ENCODE peak calls at places on chromosomes 3 and 15, in five cellular contexts. U is left ventricle myocardium inferior, A is stomach, C is left lung, J is heart right ventricle. H is an unnamed sample. For H3K36me3, the result is how much of the 10 kb centered on the place peaks cover.

GRCh38 chr3:102356506-102356905 is 78.3 kb upstream of the ZPLD1 start:
- DNase-seq in U (no peak), C (no peak), A (no peak), J (no peak), H (no peak)

GRCh38 chr15:29795610-29796009 is 26.7 kb downstream of the TJP1 start:
- DNase-seq in U (no peak), A (no peak), J (no peak), C (no peak), H (no peak)

GRCh38 chr15:84888639-84889038 is 4.2 kb downstream of the SLC28A1 start:
- DNase-seq in U (no peak), J (no peak), C (no peak), A (no peak), H (no peak)

GRCh38 chr3:87359025-87359424 is 82.6 kb upstream of the POU1F1 start:
- DNase-seq in A (no peak), J (no peak), C (no peak), U (no peak), H (no peak)

GRCh38 chr3:184417619-184418327 is 37.9 kb downstream of the CHRD start:
- DNase-seq in U (peak), C (peak), A (peak), J (peak), H (no peak)

GRCh38 chr15:98727115-98728040 is 79.0 kb downstream of the IGF1R start:
- DNase-seq in U (peak), A (peak), C (peak), J (peak), H (peak)

GRCh38 chr3:179760944-179761343 is 108.1 kb downstream of the USP13 start:
- DNase-seq in C (no peak), A (no peak), J (no peak), U (no peak), H (no peak)

GRCh38 chr15:101305820-101306255 is 10.8 kb upstream of the SNRPA1 start:
- DNase-seq in C (no peak), A (no peak), J (no peak), U (no peak), H (no peak)

GRCh38 chr3:196214783-196215441 is 1.4 kb upstream of the SLC51A start:
- DNase-seq in A (no peak), J (no peak), C (no peak), U (no peak), H (no peak)

GRCh38 chr15:78004919-78005634 is 72.4 kb downstream of the TBC1D2B start:
- DNase-seq in J (peak), U (peak), C (peak), A (peak), H (no peak)

GRCh38 chr15:45114076-45114750 is at the start of the genes DUOX2 and DUOXA2:
- DNase-seq in U (no peak), J (no peak), C (peak), A (peak), H (no peak)

GRCh38 chr3:193452338-193452737 is 73.8 kb upstream of the ATP13A5 start:
- DNase-seq in C (no peak), A (no peak), U (no peak), J (no peak), H (no peak)

GRCh38 chr3:18872466-18872865 is 275.8 kb upstream of the KCNH8 start:
- DNase-seq in J (no peak), C (no peak), A (no peak), U (no peak), H (no peak)

GRCh38 chr3:31226331-31226730 is 306.4 kb upstream of the STT3B start:
- DNase-seq in A (no peak), U (no peak), C (no peak), J (no peak), H (no peak)

GRCh38 chr15:79316864-79317263 is 6.0 kb downstream of the TMED3 start:
- DNase-seq in J (no peak), C (no peak), U (no peak), A (no peak), H (no peak)

GRCh38 chr3:126552688-126553283 is 5.9 kb downstream of the C3orf22 start:
- DNase-seq in J (no peak), A (peak), U (no peak), C (peak), H (no peak)

GRCh38 chr3:127865941-127866340 is 43.6 kb upstream of the MGLL start:
- DNase-seq in A (no peak), C (no peak), U (no peak), J (no peak), H (no peak)

GRCh38 chr3:120683671-120684301 is 1.7 kb upstream of the HGD start:
- DNase-seq in A (no peak), C (no peak), U (no peak), J (no peak), H (no peak)

GRCh38 chr15:98728107-98728810 is 79.9 kb downstream of the IGF1R start:
- DNase-seq in U (no peak), J (no peak), C (no peak), A (no peak), H (no peak)

GRCh38 chr15:79265167-79265566 is 17.4 kb upstream of the ANKRD34C start:
- DNase-seq in A (peak), U (no peak), J (no peak), C (no peak), H (no peak)

GRCh38 chr15:77393471-77393840 is 26.4 kb downstream of the PEAK1 start:
- DNase-seq in C (no peak), U (no peak), J (no peak), A (no peak), H (no peak)

GRCh38 chr3:38968403-38968802 is 83.3 kb downstream of the SCN11A start:
- DNase-seq in C (no peak), U (no peak), A (no peak), J (no peak), H (no peak)

GRCh38 chr15:65333441-65333820 is 29.0 kb downstream of the RNU5B-1 start:
- DNase-seq in C (no peak), U (no peak), A (no peak), J (no peak), H (no peak)

GRCh38 chr15:41510728-41511127 is 2.9 kb downstream of the LTK start:
- DNase-seq in C (no peak), A (no peak), U (no peak), J (no peak), H (no peak)

GRCh38 chr3:32399030-32399620 is 7.5 kb downstream of the CMTM7 start:
- DNase-seq in J (no peak), C (no peak), A (no peak), U (no peak), H (no peak)

GRCh38 chr3:150074277-150074676 is 103.6 kb upstream of the PFN2 start:
- DNase-seq in U (no peak), C (no peak), J (no peak), A (no peak), H (no peak)

DNA sequence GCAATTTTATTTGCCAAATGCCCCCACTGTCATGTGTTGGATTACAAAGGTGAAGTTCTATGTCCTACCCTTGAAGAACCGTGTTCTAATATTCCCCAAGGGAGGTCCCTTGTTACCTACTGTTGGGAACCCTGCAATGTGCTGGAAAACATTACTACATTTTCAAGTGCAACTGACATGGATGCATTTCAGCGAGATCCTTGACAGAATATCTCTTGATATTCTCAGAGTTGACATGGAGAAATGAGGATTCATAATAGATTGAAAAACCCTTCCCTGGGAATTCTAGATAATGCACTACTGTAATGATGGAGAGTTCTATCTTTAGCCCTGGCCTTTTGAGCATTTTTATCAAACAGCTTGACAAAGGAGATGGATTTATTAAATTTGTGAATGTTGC is 397.4 kb downstream of the FEZF2 start:
- DNase-seq in A (no peak), C (no peak), J (no peak), U (no peak), H (no peak)
- TF ChIP-seq CTCF in A (no peak), C (no peak), J (no peak), U (no peak), H (no peak)

DNA sequence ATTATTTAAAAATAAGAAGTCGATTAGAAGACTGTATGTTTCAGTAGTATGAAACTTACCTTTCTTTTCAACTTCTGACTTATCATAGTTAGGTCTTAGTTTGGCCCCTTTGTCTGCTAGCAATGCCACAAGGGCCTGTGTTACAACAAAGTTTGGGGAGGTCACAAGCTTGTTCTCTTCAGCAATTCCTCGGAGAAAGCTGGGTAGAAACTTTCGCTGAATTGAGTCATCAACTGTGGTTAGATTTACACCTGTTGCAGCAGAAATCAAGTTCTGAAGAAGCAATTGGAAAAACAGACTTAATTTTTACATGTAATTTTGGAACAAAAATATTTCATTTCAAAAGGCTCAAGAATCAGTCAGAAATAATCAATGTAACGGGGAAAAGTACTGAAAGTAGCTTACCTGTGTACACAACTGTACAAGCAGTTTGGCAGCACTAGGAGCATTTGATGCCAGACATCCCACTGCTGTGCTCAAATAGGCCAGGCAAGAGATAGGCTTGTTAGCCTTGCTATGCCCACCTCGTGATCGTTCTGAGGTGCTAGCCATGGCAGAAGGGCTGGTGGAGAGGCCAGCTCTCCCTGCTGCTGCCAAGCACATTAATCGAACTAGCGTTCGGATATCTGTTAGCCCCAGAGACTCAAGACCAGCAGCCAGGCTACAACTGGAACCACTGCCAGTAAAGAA is 58.6 kb downstream of the FBXL22 start:
- DNase-seq in J (no peak), C (no peak), A (no peak), U (no peak), H (no peak)
- H3K36me3 ChIP-seq in J (half or more), C (under half), A (half or more), U (half or more), H (under half)

DNA sequence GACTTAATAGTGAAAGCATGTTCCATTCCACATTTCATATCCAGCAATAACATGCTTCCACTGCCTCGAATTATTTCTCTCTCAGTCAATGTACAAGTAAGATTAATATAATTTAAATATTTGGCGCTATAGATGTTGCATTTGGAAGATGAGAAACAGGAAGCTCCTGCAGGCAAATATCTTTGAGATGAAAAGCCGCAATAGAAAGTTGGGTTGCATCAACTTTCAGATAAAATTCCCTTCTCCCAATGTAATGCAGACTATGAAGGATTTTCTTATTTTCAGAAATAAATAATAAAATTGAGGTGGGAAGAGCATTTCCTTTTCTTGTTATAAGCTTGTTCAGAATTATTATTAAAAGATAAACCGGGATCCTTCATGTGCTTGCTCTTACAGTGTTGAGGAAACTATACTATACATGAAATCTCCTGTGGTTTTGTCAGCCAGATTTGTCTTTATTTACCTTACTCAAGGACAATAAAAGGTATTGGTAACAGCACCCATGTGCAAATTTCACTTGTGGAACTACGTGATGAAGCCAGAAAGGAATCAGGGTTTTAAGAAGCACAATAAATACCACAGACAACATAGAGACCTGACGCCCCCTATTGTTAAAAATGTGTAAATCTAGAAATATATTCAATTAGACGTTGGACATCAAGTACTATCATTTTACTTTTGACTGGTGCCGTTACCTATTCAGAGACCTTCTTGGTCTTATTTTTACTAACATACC is 307.0 kb downstream of the ARPP21 start:
- DNase-seq in C (no peak), J (no peak), U (no peak), A (no peak), H (no peak)
- TF ChIP-seq CTCF in C (peak), J (no peak), U (peak), A (no peak), H (no peak)

DNA sequence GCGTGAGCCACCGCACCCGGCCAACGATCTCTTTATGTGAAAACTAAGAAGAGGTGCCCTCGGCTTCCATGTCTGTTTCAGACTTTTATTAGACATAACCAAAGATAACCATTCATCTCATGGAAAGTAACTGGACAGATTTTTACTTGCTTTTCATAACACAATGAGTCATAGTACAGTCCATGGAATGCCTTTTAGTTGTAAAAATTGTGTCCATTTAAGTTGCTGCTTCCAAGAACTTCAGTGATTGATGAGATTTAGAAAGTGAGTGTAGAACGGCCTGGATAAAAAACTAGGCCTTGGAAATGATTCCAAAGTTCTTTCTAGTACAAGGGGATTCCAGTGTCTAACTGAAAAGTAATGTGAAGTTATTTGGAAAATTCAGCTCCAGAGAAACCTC is 10.8 kb downstream of the EIF2AK4 start:
- DNase-seq in A (no peak), C (no peak), J (no peak), U (no peak), H (no peak)
- H3K36me3 ChIP-seq in A (half or more), C (under half), J (half or more), U (half or more), H (under half)

GRCh38 chr3:50260942-50261441 is 8.0 kb upstream of the SEMA3B start:
- DNase-seq in J (no peak), C (peak), A (no peak), U (no peak), H (no peak)
- TF ChIP-seq CTCF in J (no peak), C (no peak), A (no peak), U (no peak), H (no peak)

DNA sequence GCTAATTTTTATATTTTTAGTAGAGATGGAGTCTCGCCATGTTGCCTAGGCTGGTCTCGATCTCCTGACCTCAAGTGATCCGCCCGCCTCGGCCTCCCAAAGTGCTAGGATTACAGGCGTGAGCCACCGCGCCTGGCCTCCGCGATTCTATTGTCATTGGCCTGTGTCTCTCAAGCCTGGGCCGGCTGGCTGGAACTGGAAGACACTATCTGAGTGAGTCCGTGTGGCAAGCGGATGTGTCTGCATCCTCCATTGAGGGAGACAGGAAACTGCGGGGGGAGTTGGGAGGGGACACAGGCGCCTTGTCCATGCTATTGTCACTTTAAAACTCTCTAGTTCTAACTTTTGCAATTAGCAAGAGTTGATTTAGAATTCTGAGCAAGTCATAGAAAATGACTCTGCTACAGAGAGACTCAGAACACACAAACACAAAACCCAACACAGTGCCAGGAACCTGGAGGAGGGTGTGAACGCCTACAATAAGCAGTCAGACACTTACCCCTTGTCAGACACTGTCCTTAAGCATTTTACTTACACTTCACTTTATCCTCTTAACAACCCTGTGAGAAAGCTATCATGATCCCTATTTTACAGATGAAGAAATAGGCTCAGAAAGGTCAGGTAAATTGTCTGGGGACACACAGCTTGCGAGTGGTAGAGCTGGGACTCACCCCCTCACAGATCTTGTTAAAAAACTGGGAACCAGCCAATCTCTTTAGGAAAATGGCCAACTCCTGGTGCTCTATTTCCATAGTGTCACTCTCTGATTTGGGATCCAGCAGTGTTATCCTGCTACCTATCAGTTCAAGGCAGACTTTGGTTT is 38.7 kb downstream of the ANP32A start:
- DNase-seq in C (peak), A (no peak), J (peak), U (peak), H (peak)
- H3K36me3 ChIP-seq in C (under half), A (half or more), J (half or more), U (half or more), H (under half)

GRCh38 chr3:194869482-194870169 is 183.9 kb downstream of the FAM43A start:
- DNase-seq in J (no peak), C (no peak), U (no peak), A (no peak), H (no peak)
- TF ChIP-seq CTCF in J (no peak), C (no peak), U (no peak), A (no peak), H (no peak)

GRCh38 chr3:45832691-45833090 is 9.2 kb downstream of the LZTFL1 start:
- DNase-seq in J (no peak), A (no peak), U (no peak), C (no peak), H (no peak)
- H3K36me3 ChIP-seq in J (half or more), A (half or more), U (half or more), C (under half), H (under half)

GRCh38 chr3:100260081-100260684 is 609 bp upstream of the TBC1D23 start:
- DNase-seq in A (no peak), U (peak), C (peak), J (peak), H (no peak)
- TF ChIP-seq CTCF in A (no peak), U (peak), C (no peak), J (no peak), H (peak)

GRCh38 chr3:9912294-9912935 is 4.5 kb upstream of the IL17RC start:
- DNase-seq in U (no peak), J (no peak), A (no peak), C (no peak), H (no peak)
- H3K36me3 ChIP-seq in U (under half), J (under half), A (under half), C (under half), H (under half)

H was measured in thoracic aorta.